ENCODE peak calls at places on chromosomes 16 and 17, in seven cellular contexts. I is Peyer's patch, P is psoas muscle, R is sigmoid colon, T is fibroblast of lung, Z is GM12878, K is HCT116. H is an unnamed sample.

GRCh38 chr16:71658771-71659170 is 32.8 kb downstream of the MARVELD3 start:
- DNase-seq in I (peak; percentile 56), P (no peak), R (no peak), T (no peak), Z (no peak), K (no peak), H (no peak)

GRCh38 chr16:15780805-15781204 is 76.0 kb downstream of the MYH11 start:
- DNase-seq in I (no peak), P (no peak), R (no peak), T (no peak), Z (no peak), K (no peak), H (no peak)

GRCh38 chr17:4895676-4896331 is 3.5 kb upstream of the C17orf107 start:
- DNase-seq in I (no peak), P (no peak), R (no peak), T (no peak), Z (no peak), K (no peak), H (no peak)

GRCh38 chr17:64780096-64781012 is 118.2 kb upstream of the SMURF2 start:
- DNase-seq in I (peak; percentile 89), P (peak; percentile 54), R (no peak), T (no peak), Z (no peak), K (peak; percentile 84), H (peak; percentile 70)

GRCh38 chr17:63966646-63967265 is 6.0 kb downstream of the SCN4A start:
- DNase-seq in I (no peak), P (no peak), R (no peak), T (no peak), Z (peak; percentile 60), K (no peak), H (no peak)

GRCh38 chr17:72502111-72502939 is 381.5 kb downstream of the SOX9 start:
- DNase-seq in I (no peak), P (no peak), R (no peak), T (peak; percentile 69), Z (no peak), K (no peak), H (no peak)

GRCh38 chr16:46727630-46728029 is 20.5 kb downstream of the MYLK3 start:
- DNase-seq in I (no peak), P (no peak), R (no peak), T (no peak), Z (no peak), K (no peak), H (no peak)

GRCh38 chr17:223723-224471 is 42.4 kb upstream of the DOC2B start:
- DNase-seq in I (no peak), P (no peak), R (peak; percentile 62), T (no peak), Z (no peak), K (no peak), H (no peak)

GRCh38 chr16:50696575-50697420 is 3.4 kb downstream of the NOD2 start:
- DNase-seq in I (peak; percentile 79), P (peak; percentile 74), R (peak; percentile 91), T (peak; percentile 31), Z (peak; percentile 82), K (peak; percentile 81), H (peak; percentile 42)

GRCh38 chr17:79915850-79916430 is 76.7 kb upstream of the CBX4 start:
- DNase-seq in I (peak; percentile 93), P (peak; percentile 13), R (no peak), T (peak; percentile 55), Z (no peak), K (peak; percentile 72), H (peak; percentile 80)

GRCh38 chr17:34370997-34371395 is 8.0 kb upstream of the CCL1 start:
- DNase-seq in I (no peak), P (no peak), R (no peak), T (no peak), Z (no peak), K (no peak), H (peak; percentile 4)

GRCh38 chr17:32912218-32912897 is 15.6 kb upstream of the TMEM98 start:
- DNase-seq in I (peak; percentile 79), P (peak; percentile 48), R (peak; percentile 83), T (peak; percentile 78), Z (no peak), K (no peak), H (peak; percentile 72)

GRCh38 chr16:72400257-72401078 is 228.5 kb upstream of the PMFBP1 start:
- DNase-seq in I (no peak), P (no peak), R (no peak), T (peak; percentile 82), Z (peak; percentile 7), K (peak; percentile 28), H (peak; percentile 58)

GRCh38 chr17:65001409-65002045 is 55.0 kb downstream of the GNA13 start:
- DNase-seq in I (no peak), P (no peak), R (no peak), T (no peak), Z (no peak), K (no peak), H (no peak)

GRCh38 chr17:59756236-59756818 is 48.9 kb downstream of the VMP1 start:
- DNase-seq in I (no peak), P (no peak), R (no peak), T (peak; percentile 75), Z (no peak), K (peak; percentile 94), H (peak; percentile 96)

GRCh38 chr17:50474523-50474922 is 4.1 kb upstream of the RSAD1 start:
- DNase-seq in I (no peak), P (no peak), R (no peak), T (no peak), Z (no peak), K (no peak), H (no peak)

GRCh38 chr16:88077328-88078108 is 126.3 kb downstream of the BANP start:
- DNase-seq in I (peak; percentile 34), P (no peak), R (peak; percentile 48), T (no peak), Z (no peak), K (no peak), H (no peak)

GRCh38 chr17:69729937-69730336 is 315.4 kb downstream of the MAP2K6 start:
- DNase-seq in I (no peak), P (no peak), R (no peak), T (peak; percentile 39), Z (no peak), K (no peak), H (peak; percentile 90)

GRCh38 chr16:72644911-72645310 is 403.0 kb downstream of the ZFHX3 start:
- DNase-seq in I (no peak), P (no peak), R (no peak), T (no peak), Z (no peak), K (no peak), H (no peak)

GRCh38 chr17:75872434-75873351 is 5.7 kb downstream of the TRIM47 start:
- DNase-seq in I (peak; percentile 69), P (peak; percentile 81), R (peak; percentile 95), T (peak; percentile 75), Z (no peak), K (no peak), H (peak; percentile 80)

GRCh38 chr16:31298958-31299357 is 39.2 kb downstream of the ITGAM start:
- DNase-seq in I (no peak), P (no peak), R (no peak), T (no peak), Z (peak; percentile 15), K (no peak), H (peak; percentile 4)

GRCh38 chr16:69865701-69866100 is 85.4 kb upstream of the CLEC18A start:
- DNase-seq in I (no peak), P (no peak), R (no peak), T (peak; percentile 78), Z (no peak), K (no peak), H (no peak)

GRCh38 chr16:70162041-70162451 is 11.5 kb upstream of the CLEC18C start:
- DNase-seq in I (no peak), P (no peak), R (no peak), T (peak; percentile 71), Z (no peak), K (no peak), H (peak; percentile 90)

DNA sequence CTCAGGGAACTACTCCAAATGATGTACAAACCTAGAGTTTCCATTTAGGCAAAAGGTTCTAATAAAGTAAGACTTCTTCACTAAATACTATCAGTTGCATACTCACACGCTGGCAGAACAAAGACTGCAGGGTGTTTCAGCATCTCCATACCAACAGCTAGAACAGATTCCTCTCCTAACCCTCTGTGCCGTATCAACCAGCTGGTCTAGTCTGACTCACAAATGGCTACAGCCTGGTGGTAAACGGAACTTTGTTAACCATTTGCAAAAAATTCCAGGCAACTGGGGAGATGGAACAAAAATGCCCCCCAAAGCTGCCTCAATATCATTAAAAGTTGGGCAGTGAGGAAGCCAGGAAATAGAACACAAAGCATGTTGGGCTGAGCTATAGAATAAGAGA is 217.1 kb downstream of the GRIN2A start:
- DNase-seq in I (no peak), P (no peak), R (no peak), T (no peak), Z (no peak), K (no peak), H (no peak)
- H3K27me3 ChIP-seq in I (no peaks in the 10 kb centered on the region), P (no peaks in the 10 kb centered on the region), R (no peaks in the 10 kb centered on the region), T (no peaks in the 10 kb centered on the region), Z (no peaks in the 10 kb centered on the region), K (peaks cover 6% of the 10 kb centered on the region), H (no peaks in the 10 kb centered on the region)

DNA sequence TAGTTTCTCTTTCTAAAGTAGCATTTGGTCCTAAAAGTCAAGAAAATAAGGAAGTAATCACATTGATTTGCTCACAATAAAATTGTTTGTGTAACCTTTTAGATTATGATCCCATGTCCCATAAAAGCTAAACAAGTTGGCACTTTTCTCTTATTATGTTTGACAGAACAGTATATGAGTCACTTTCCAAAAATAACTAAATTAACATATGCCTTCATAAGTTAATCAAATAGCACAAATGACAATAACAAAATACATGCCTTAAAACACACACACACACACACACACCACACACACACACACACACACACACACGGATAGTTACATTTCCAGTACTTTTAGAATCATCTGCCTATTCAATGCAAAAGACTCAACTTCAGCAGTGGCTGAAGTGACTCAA is 2.8 kb downstream of the MED13 start:
- DNase-seq in I (no peak), P (no peak), R (no peak), T (peak; percentile 41), Z (no peak), K (no peak), H (peak; percentile 6)
- H3K4me1 ChIP-seq in I (no peaks in the 10 kb centered on the region), P (peaks cover 54% of the 10 kb centered on the region), R (peaks cover 75% of the 10 kb centered on the region), T (peaks cover 2% of the 10 kb centered on the region), Z (peaks cover 6% of the 10 kb centered on the region), K (peaks cover 20% of the 10 kb centered on the region), H (peaks cover 24% of the 10 kb centered on the region)

GRCh38 chr17:74455025-74455585 is 11.3 kb upstream of the CD300A start:
- DNase-seq in I (no peak), P (no peak), R (no peak), T (no peak), Z (no peak), K (no peak), H (no peak)

GRCh38 chr17:74458835-74459234 is 7.6 kb upstream of the CD300A start:
- DNase-seq in I (no peak), P (no peak), R (no peak), T (no peak), Z (no peak), K (no peak), H (no peak)

GRCh38 chr17:74459622-74460021 is 6.8 kb upstream of the CD300A start:
- DNase-seq in I (no peak), P (no peak), R (no peak), T (no peak), Z (no peak), K (no peak), H (no peak)

GRCh38 chr17:74457146-74457819 is 9.2 kb upstream of the CD300A start:
- DNase-seq in I (peak; percentile 82), P (peak; percentile 83), R (peak; percentile 88), T (peak; percentile 51), Z (no peak), K (peak; percentile 63), H (peak; percentile 88)

GRCh38 chr17:74457820-74458166 is 8.6 kb upstream of the CD300A start:
- DNase-seq in I (no peak), P (no peak), R (no peak), T (no peak), Z (no peak), K (no peak), H (no peak)
- TF ChIP-seq CTCF in I (no peak), P (no peak), R (no peak), T (no peak), Z (no peak), K (no peak), H (peak; percentile 21)

GRCh38 chr17:8742828-8743227 is 1.8 kb downstream of the CCDC42 start:
- DNase-seq in I (no peak), P (no peak), R (no peak), T (no peak), Z (no peak), K (no peak), H (no peak)
- H3K27me3 ChIP-seq in I (no peaks in the 10 kb centered on the region), P (peaks cover 9% of the 10 kb centered on the region), R (no peaks in the 10 kb centered on the region), T (peaks cover 3% of the 10 kb centered on the region), Z (no peaks in the 10 kb centered on the region), K (peaks cover under 1% of the 10 kb centered on the region), H (no peaks in the 10 kb centered on the region)

H was measured in PC-3.